ENCODE peak calls at places on chromosomes 5 and 9, in nine cellular contexts. Q, N, X, V, Y, R, H, I and C are unnamed samples.
A peak's percentile ranks its signal among the peaks of the same experiment; 100 is the strongest.

GRCh38 chr9:81318571-81318970 is 370.8 kb downstream of the TLE1 start:
- DNase-seq in Q (no peak), N (no peak), X (no peak), V (peak; percentile 72), Y (no peak), R (no peak), H (no peak), I (no peak), C (no peak)

GRCh38 chr5:82387041-82387818 is 109.1 kb upstream of the RPS23 start:
- DNase-seq in Q (peak; percentile 81), N (no peak), X (no peak), V (peak; percentile 97), Y (no peak), R (no peak), H (no peak), I (no peak), C (no peak)

GRCh38 chr9:130905902-130906726 is 9.5 kb upstream of the QRFP start:
- DNase-seq in Q (no peak), N (no peak), X (no peak), V (no peak), Y (no peak), R (no peak), H (no peak), I (no peak), C (no peak)

GRCh38 chr5:90557871-90558270 is 726 bp upstream of the ADGRV1 start:
- DNase-seq in Q (no peak), N (no peak), X (no peak), V (no peak), Y (no peak), R (no peak), H (no peak), I (no peak), C (no peak)

GRCh38 chr9:27165670-27166069 is 56.6 kb downstream of the TEK start:
- DNase-seq in Q (no peak), N (peak; percentile 58), X (no peak), V (no peak), Y (no peak), R (no peak), H (no peak), I (no peak), C (no peak)

GRCh38 chr5:55599148-55600050 is 64.6 kb upstream of the PLPP1 start:
- DNase-seq in Q (no peak), N (no peak), X (no peak), V (no peak), Y (no peak), R (no peak), H (no peak), I (no peak), C (no peak)

GRCh38 chr5:181168595-181169118 is 21.3 kb downstream of the OR2V2 start:
- DNase-seq in Q (no peak), N (no peak), X (no peak), V (no peak), Y (no peak), R (no peak), H (no peak), I (no peak), C (no peak)

GRCh38 chr5:90170231-90170630 is 239.3 kb downstream of the CETN3 start:
- DNase-seq in Q (no peak), N (no peak), X (no peak), V (no peak), Y (no peak), R (no peak), H (no peak), I (no peak), C (no peak)

GRCh38 chr5:123528878-123529277 is 16.9 kb downstream of the CSNK1G3 start:
- DNase-seq in Q (no peak), N (no peak), X (no peak), V (no peak), Y (no peak), R (no peak), H (no peak), I (no peak), C (no peak)

GRCh38 chr5:106376522-106376921 is 1294.2 kb downstream of the EFNA5 start:
- DNase-seq in Q (peak; percentile 5), N (no peak), X (no peak), V (peak; percentile 86), Y (no peak), R (no peak), H (no peak), I (no peak), C (no peak)

GRCh38 chr5:42811591-42812392 is at the start of gene SELENOP:
- DNase-seq in Q (peak; percentile 84), N (no peak), X (peak; percentile 79), V (no peak), Y (peak; percentile 22), R (peak; percentile 79), H (peak; percentile 81), I (peak; percentile 67), C (peak; percentile 84)

GRCh38 chr9:78280982-78281668 is 15.8 kb upstream of the PSAT1 start:
- DNase-seq in Q (peak; percentile 98), N (no peak), X (peak; percentile 84), V (peak; percentile 85), Y (no peak), R (peak; percentile 43), H (peak; percentile 84), I (peak; percentile 50), C (peak; percentile 41)

GRCh38 chr5:51479840-51480239 is 96.6 kb downstream of the ISL1 start:
- DNase-seq in Q (no peak), N (no peak), X (no peak), V (no peak), Y (no peak), R (no peak), H (no peak), I (no peak), C (no peak)
- TF ChIP-seq CTCF in Q (no peak), N (no peak), X (no peak), V (no peak), Y (no peak), R (no peak), H (no peak), I (no peak), C (no peak)

GRCh38 chr9:33170464-33171156 is 3.5 kb upstream of the B4GALT1 start:
- DNase-seq in Q (peak; percentile 40), N (peak; percentile 75), X (peak; percentile 38), V (no peak), Y (no peak), R (peak; percentile 57), H (peak; percentile 80), I (no peak), C (peak; percentile 76)
- TF ChIP-seq CTCF in Q (peak; percentile 10), N (peak; percentile 59), X (no peak), V (no peak), Y (no peak), R (no peak), H (peak; percentile 11), I (no peak), C (peak; percentile 69)

GRCh38 chr9:101791938-101792337 is 53.5 kb upstream of the GRIN3A start:
- DNase-seq in Q (no peak), N (peak; percentile 80), X (no peak), V (peak; percentile 0), Y (peak; percentile 71), R (peak; percentile 49), H (no peak), I (no peak), C (peak; percentile 10)
- TF ChIP-seq CTCF in Q (peak; percentile 19), N (peak; percentile 79), X (no peak), V (peak; percentile 47), Y (peak; percentile 60), R (peak; percentile 32), H (no peak), I (no peak), C (peak; percentile 30)

DNA sequence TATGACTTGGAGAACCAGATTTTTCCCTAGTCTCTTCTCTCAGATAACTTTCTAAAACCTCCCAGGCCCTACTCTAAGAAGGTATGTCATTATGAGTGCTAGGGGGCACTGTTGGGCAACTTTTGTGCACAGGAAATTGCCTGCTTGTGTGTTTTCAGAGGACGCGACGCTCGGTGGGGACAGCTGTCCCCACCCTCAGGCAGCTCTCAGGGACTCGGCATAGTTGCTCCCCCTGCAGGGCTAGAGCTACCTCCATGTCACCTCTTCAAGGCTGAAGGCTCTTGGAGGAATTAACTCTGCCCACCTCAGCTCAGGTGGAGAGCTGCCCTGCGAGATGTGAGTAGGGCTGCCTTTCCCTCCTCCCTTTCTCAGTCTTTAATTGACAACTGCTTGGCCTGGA is 10.2 kb upstream of the TIFAB start:
- DNase-seq in Q (peak; percentile 42), N (peak; percentile 94), X (peak; percentile 52), V (peak; percentile 14), Y (peak; percentile 74), R (peak; percentile 51), H (peak; percentile 18), I (no peak), C (peak; percentile 30)
- TF ChIP-seq CTCF in Q (peak; percentile 47), N (peak; percentile 86), X (no peak), V (peak; percentile 54), Y (peak; percentile 62), R (peak; percentile 34), H (no peak), I (peak; percentile 33), C (no peak)

GRCh38 chr5:1316588-1316902 is 21.7 kb upstream of the TERT start:
- DNase-seq in Q (no peak), N (no peak), X (no peak), V (no peak), Y (no peak), R (no peak), H (peak; percentile 46), I (no peak), C (no peak)
- TF ChIP-seq CTCF in Q (no peak), N (no peak), X (no peak), V (no peak), Y (no peak), R (no peak), H (no peak), I (no peak), C (no peak)

GRCh38 chr9:112012026-112012902 is 115.7 kb downstream of the UGCG start:
- DNase-seq in Q (peak; percentile 89), N (no peak), X (peak; percentile 75), V (peak; percentile 96), Y (no peak), R (peak; percentile 73), H (peak; percentile 83), I (peak; percentile 68), C (peak; percentile 63)

GRCh38 chr9:112015149-112015548 is 118.5 kb downstream of the UGCG start:
- DNase-seq in Q (no peak), N (no peak), X (no peak), V (no peak), Y (no peak), R (no peak), H (no peak), I (no peak), C (no peak)

GRCh38 chr9:112017878-112018277 is 121.3 kb downstream of the UGCG start:
- DNase-seq in Q (no peak), N (no peak), X (no peak), V (no peak), Y (no peak), R (no peak), H (no peak), I (no peak), C (no peak)

GRCh38 chr9:112013261-112013660 is 116.6 kb downstream of the UGCG start:
- DNase-seq in Q (no peak), N (no peak), X (no peak), V (no peak), Y (no peak), R (no peak), H (no peak), I (no peak), C (no peak)

DNA sequence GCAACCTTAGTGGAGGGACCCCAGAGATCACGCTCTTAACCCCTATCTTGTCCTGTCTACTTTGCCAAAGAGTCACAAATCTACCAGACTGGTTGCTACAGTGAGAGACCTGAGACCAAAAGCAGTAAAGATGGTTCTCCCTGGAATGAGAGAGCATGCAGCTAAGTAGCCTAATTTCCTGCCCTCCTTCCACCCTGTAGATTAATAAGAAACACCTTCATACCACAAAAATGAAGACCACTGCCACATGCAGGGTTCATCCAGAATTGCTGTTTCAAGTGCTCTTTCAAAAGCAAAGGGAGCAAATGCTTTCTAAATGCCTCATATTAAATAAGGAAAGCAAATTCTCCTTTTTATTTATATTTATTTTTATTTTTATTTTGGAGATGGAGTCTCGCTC is 119.1 kb downstream of the UGCG start:
- DNase-seq in Q (no peak), N (no peak), X (no peak), V (no peak), Y (no peak), R (no peak), H (no peak), I (no peak), C (no peak)
- TF ChIP-seq CTCF in Q (no peak), N (no peak), X (no peak), V (no peak), Y (no peak), R (no peak), H (no peak), I (no peak), C (no peak)